ENCODE peak calls at places on chromosome 12, in seven cellular contexts. One of them, this sample, is unnamed.

GRCh38 chr12:77343291-77343690 is 277.9 kb upstream of the E2F7 start:
- DNase-seq in heart left ventricle: no peak
- DNase-seq in cardiac muscle cell: peak
- DNase-seq in BJ: no peak
- DNase-seq in mammary epithelial cell: peak
- DNase-seq in RWPE2: no peak
- DNase-seq in CD4-positive, alpha-beta T cell: no peak
- DNase-seq in this sample: no peak

GRCh38 chr12:90987101-90987500 is 17.7 kb downstream of the EPYC start:
- DNase-seq in heart left ventricle: no peak
- DNase-seq in cardiac muscle cell: peak
- DNase-seq in BJ: no peak
- DNase-seq in mammary epithelial cell: no peak
- DNase-seq in RWPE2: no peak
- DNase-seq in CD4-positive, alpha-beta T cell: no peak
- DNase-seq in this sample: no peak

GRCh38 chr12:62191747-62192485 is 68.3 kb upstream of the USP15 start:
- DNase-seq in heart left ventricle: no peak
- DNase-seq in cardiac muscle cell: peak
- DNase-seq in BJ: no peak
- DNase-seq in mammary epithelial cell: peak
- DNase-seq in RWPE2: peak
- DNase-seq in CD4-positive, alpha-beta T cell: peak
- DNase-seq in this sample: no peak

GRCh38 chr12:110421701-110422100 is 18.2 kb upstream of the ANAPC7 start:
- DNase-seq in heart left ventricle: no peak
- DNase-seq in cardiac muscle cell: no peak
- DNase-seq in BJ: no peak
- DNase-seq in mammary epithelial cell: no peak
- DNase-seq in RWPE2: no peak
- DNase-seq in CD4-positive, alpha-beta T cell: no peak
- DNase-seq in this sample: no peak

GRCh38 chr12:42364692-42365091 is 38.7 kb downstream of the PPHLN1 start:
- DNase-seq in heart left ventricle: no peak
- DNase-seq in cardiac muscle cell: no peak
- DNase-seq in BJ: no peak
- DNase-seq in mammary epithelial cell: no peak
- DNase-seq in RWPE2: no peak
- DNase-seq in CD4-positive, alpha-beta T cell: no peak
- DNase-seq in this sample: no peak

GRCh38 chr12:42086021-42086420 is 58.7 kb downstream of the GXYLT1 start:
- DNase-seq in heart left ventricle: no peak
- DNase-seq in cardiac muscle cell: peak
- DNase-seq in BJ: no peak
- DNase-seq in mammary epithelial cell: no peak
- DNase-seq in RWPE2: no peak
- DNase-seq in CD4-positive, alpha-beta T cell: no peak
- DNase-seq in this sample: no peak

GRCh38 chr12:50314629-50315312 is 31.5 kb upstream of the LIMA1 start:
- DNase-seq in heart left ventricle: no peak
- DNase-seq in cardiac muscle cell: peak
- DNase-seq in BJ: peak
- DNase-seq in mammary epithelial cell: no peak
- DNase-seq in RWPE2: no peak
- DNase-seq in CD4-positive, alpha-beta T cell: no peak
- DNase-seq in this sample: peak

GRCh38 chr12:96438330-96438729 is 38.1 kb upstream of the CDK17 start:
- DNase-seq in heart left ventricle: no peak
- DNase-seq in cardiac muscle cell: no peak
- DNase-seq in BJ: no peak
- DNase-seq in mammary epithelial cell: no peak
- DNase-seq in RWPE2: no peak
- DNase-seq in CD4-positive, alpha-beta T cell: no peak
- DNase-seq in this sample: no peak

GRCh38 chr12:115404761-115405470 is 720.9 kb upstream of the TBX3 start:
- DNase-seq in heart left ventricle: no peak
- DNase-seq in cardiac muscle cell: peak
- DNase-seq in BJ: peak
- DNase-seq in mammary epithelial cell: peak
- DNase-seq in RWPE2: no peak
- DNase-seq in CD4-positive, alpha-beta T cell: no peak
- DNase-seq in this sample: no peak

GRCh38 chr12:57342207-57342691 is 88.6 kb downstream of the R3HDM2 start:
- DNase-seq in heart left ventricle: peak
- DNase-seq in cardiac muscle cell: peak
- DNase-seq in BJ: no peak
- DNase-seq in mammary epithelial cell: no peak
- DNase-seq in RWPE2: no peak
- DNase-seq in CD4-positive, alpha-beta T cell: no peak
- DNase-seq in this sample: peak

GRCh38 chr12:51244269-51244668 is 5.6 kb downstream of the DAZAP2 start:
- DNase-seq in heart left ventricle: no peak
- DNase-seq in cardiac muscle cell: peak
- DNase-seq in BJ: no peak
- DNase-seq in mammary epithelial cell: no peak
- DNase-seq in RWPE2: no peak
- DNase-seq in CD4-positive, alpha-beta T cell: no peak
- DNase-seq in this sample: no peak

GRCh38 chr12:115866909-115867525 is 410.5 kb downstream of the MED13L start:
- DNase-seq in heart left ventricle: no peak
- DNase-seq in cardiac muscle cell: no peak
- DNase-seq in BJ: no peak
- DNase-seq in mammary epithelial cell: no peak
- DNase-seq in RWPE2: no peak
- DNase-seq in CD4-positive, alpha-beta T cell: no peak
- DNase-seq in this sample: no peak

GRCh38 chr12:105170139-105170538 is 62.6 kb downstream of the WASHC4 start:
- DNase-seq in heart left ventricle: no peak
- DNase-seq in cardiac muscle cell: no peak
- DNase-seq in BJ: no peak
- DNase-seq in mammary epithelial cell: no peak
- DNase-seq in RWPE2: no peak
- DNase-seq in CD4-positive, alpha-beta T cell: no peak
- DNase-seq in this sample: no peak

GRCh38 chr12:51441583-51441982 is 17.0 kb downstream of the SLC4A8 start:
- DNase-seq in heart left ventricle: no peak
- DNase-seq in cardiac muscle cell: peak
- DNase-seq in BJ: no peak
- DNase-seq in mammary epithelial cell: peak
- DNase-seq in RWPE2: no peak
- DNase-seq in CD4-positive, alpha-beta T cell: no peak
- DNase-seq in this sample: no peak

GRCh38 chr12:48027183-48028002 is 23.1 kb upstream of the COL2A1 start:
- DNase-seq in heart left ventricle: no peak
- DNase-seq in cardiac muscle cell: no peak
- DNase-seq in BJ: no peak
- DNase-seq in mammary epithelial cell: no peak
- DNase-seq in RWPE2: no peak
- DNase-seq in CD4-positive, alpha-beta T cell: no peak
- DNase-seq in this sample: peak

GRCh38 chr12:89470741-89471504 is 53.7 kb downstream of the GALNT4 start:
- DNase-seq in heart left ventricle: no peak
- DNase-seq in cardiac muscle cell: peak
- DNase-seq in BJ: no peak
- DNase-seq in mammary epithelial cell: peak
- DNase-seq in RWPE2: no peak
- DNase-seq in CD4-positive, alpha-beta T cell: no peak
- DNase-seq in this sample: no peak

GRCh38 chr12:46910830-46911229 is 85.0 kb upstream of the SLC38A4 start:
- DNase-seq in heart left ventricle: no peak
- DNase-seq in cardiac muscle cell: no peak
- DNase-seq in BJ: no peak
- DNase-seq in mammary epithelial cell: no peak
- DNase-seq in RWPE2: no peak
- DNase-seq in CD4-positive, alpha-beta T cell: no peak
- DNase-seq in this sample: no peak

GRCh38 chr12:69583203-69583602 is 2.1 kb upstream of the CCT2 start:
- DNase-seq in heart left ventricle: no peak
- DNase-seq in cardiac muscle cell: no peak
- DNase-seq in BJ: no peak
- DNase-seq in mammary epithelial cell: no peak
- DNase-seq in RWPE2: no peak
- DNase-seq in CD4-positive, alpha-beta T cell: no peak
- DNase-seq in this sample: no peak

GRCh38 chr12:87690236-87690810 is 338.9 kb downstream of the C12orf50 start:
- DNase-seq in heart left ventricle: no peak
- DNase-seq in cardiac muscle cell: no peak
- DNase-seq in BJ: no peak
- DNase-seq in mammary epithelial cell: no peak
- DNase-seq in RWPE2: no peak
- DNase-seq in CD4-positive, alpha-beta T cell: no peak
- DNase-seq in this sample: no peak

GRCh38 chr12:75097003-75097402 is 112.6 kb downstream of the KCNC2 start:
- DNase-seq in heart left ventricle: no peak
- DNase-seq in cardiac muscle cell: no peak
- DNase-seq in BJ: no peak
- DNase-seq in mammary epithelial cell: no peak
- DNase-seq in RWPE2: no peak
- DNase-seq in CD4-positive, alpha-beta T cell: no peak
- DNase-seq in this sample: no peak

GRCh38 chr12:96421014-96421413 is 20.8 kb upstream of the CDK17 start:
- DNase-seq in heart left ventricle: no peak
- DNase-seq in cardiac muscle cell: no peak
- DNase-seq in BJ: no peak
- DNase-seq in mammary epithelial cell: no peak
- DNase-seq in RWPE2: no peak
- DNase-seq in CD4-positive, alpha-beta T cell: no peak
- DNase-seq in this sample: no peak

GRCh38 chr12:52975820-52976573 is 27.1 kb downstream of the KRT18 start:
- DNase-seq in heart left ventricle: peak
- DNase-seq in cardiac muscle cell: peak
- DNase-seq in BJ: no peak
- DNase-seq in mammary epithelial cell: peak
- DNase-seq in RWPE2: peak
- DNase-seq in CD4-positive, alpha-beta T cell: no peak
- DNase-seq in this sample: no peak
- TF ChIP-seq CTCF in heart left ventricle: no peak
- TF ChIP-seq CTCF in cardiac muscle cell: peak
- TF ChIP-seq CTCF in BJ: no peak
- TF ChIP-seq CTCF in mammary epithelial cell: peak
- TF ChIP-seq CTCF in RWPE2: peak
- TF ChIP-seq CTCF in CD4-positive, alpha-beta T cell: no peak
- TF ChIP-seq CTCF in this sample: no peak

GRCh38 chr12:131454418-131455217 is 256.3 kb upstream of the SFSWAP start:
- DNase-seq in heart left ventricle: no peak
- DNase-seq in cardiac muscle cell: peak
- DNase-seq in BJ: no peak
- DNase-seq in mammary epithelial cell: no peak
- DNase-seq in RWPE2: no peak
- DNase-seq in CD4-positive, alpha-beta T cell: no peak
- DNase-seq in this sample: peak
- TF ChIP-seq CTCF in heart left ventricle: peak
- TF ChIP-seq CTCF in cardiac muscle cell: peak
- TF ChIP-seq CTCF in BJ: peak
- TF ChIP-seq CTCF in mammary epithelial cell: no peak
- TF ChIP-seq CTCF in RWPE2: peak
- TF ChIP-seq CTCF in CD4-positive, alpha-beta T cell: peak
- TF ChIP-seq CTCF in this sample: peak

GRCh38 chr12:2489266-2489665 is 305.5 kb upstream of the FKBP4 start:
- DNase-seq in heart left ventricle: no peak
- DNase-seq in cardiac muscle cell: no peak
- DNase-seq in BJ: no peak
- DNase-seq in mammary epithelial cell: no peak
- DNase-seq in RWPE2: no peak
- DNase-seq in CD4-positive, alpha-beta T cell: no peak
- DNase-seq in this sample: no peak

GRCh38 chr12:2487278-2487677 is 307.5 kb upstream of the FKBP4 start:
- DNase-seq in heart left ventricle: no peak
- DNase-seq in cardiac muscle cell: no peak
- DNase-seq in BJ: no peak
- DNase-seq in mammary epithelial cell: no peak
- DNase-seq in RWPE2: no peak
- DNase-seq in CD4-positive, alpha-beta T cell: no peak
- DNase-seq in this sample: no peak

GRCh38 chr12:2488131-2488530 is 306.6 kb upstream of the FKBP4 start:
- DNase-seq in heart left ventricle: no peak
- DNase-seq in cardiac muscle cell: no peak
- DNase-seq in BJ: no peak
- DNase-seq in mammary epithelial cell: no peak
- DNase-seq in RWPE2: no peak
- DNase-seq in CD4-positive, alpha-beta T cell: no peak
- DNase-seq in this sample: no peak

GRCh38 chr12:2490746-2491145 is 304.0 kb upstream of the FKBP4 start:
- DNase-seq in heart left ventricle: no peak
- DNase-seq in cardiac muscle cell: no peak
- DNase-seq in BJ: no peak
- DNase-seq in mammary epithelial cell: no peak
- DNase-seq in RWPE2: no peak
- DNase-seq in CD4-positive, alpha-beta T cell: no peak
- DNase-seq in this sample: no peak

DNA sequence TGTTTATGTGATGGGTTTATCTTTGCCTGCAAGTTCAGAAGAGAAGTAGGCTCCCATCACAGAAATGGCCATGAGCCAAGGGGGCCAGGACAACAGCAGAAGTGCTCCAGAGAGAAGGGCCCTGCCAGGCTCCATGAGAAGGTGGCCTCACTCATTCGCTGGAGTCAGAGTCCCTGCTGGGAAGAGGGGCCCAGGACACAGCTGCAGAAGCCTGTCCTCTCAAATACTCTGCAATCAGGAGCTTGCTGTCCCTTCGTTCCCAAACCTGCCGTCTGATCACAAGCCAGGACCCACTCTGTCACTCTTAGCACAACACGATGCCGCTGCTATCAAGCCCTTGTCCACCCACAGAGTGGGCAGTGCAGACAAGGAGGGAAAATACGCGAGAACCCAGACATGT is 306.2 kb upstream of the FKBP4 start:
- DNase-seq in heart left ventricle: no peak
- DNase-seq in cardiac muscle cell: no peak
- DNase-seq in BJ: no peak
- DNase-seq in mammary epithelial cell: no peak
- DNase-seq in RWPE2: no peak
- DNase-seq in CD4-positive, alpha-beta T cell: no peak
- DNase-seq in this sample: no peak
- TF ChIP-seq CTCF in heart left ventricle: no peak
- TF ChIP-seq CTCF in cardiac muscle cell: no peak
- TF ChIP-seq CTCF in BJ: no peak
- TF ChIP-seq CTCF in mammary epithelial cell: no peak
- TF ChIP-seq CTCF in RWPE2: no peak
- TF ChIP-seq CTCF in CD4-positive, alpha-beta T cell: no peak
- TF ChIP-seq CTCF in this sample: no peak

DNA sequence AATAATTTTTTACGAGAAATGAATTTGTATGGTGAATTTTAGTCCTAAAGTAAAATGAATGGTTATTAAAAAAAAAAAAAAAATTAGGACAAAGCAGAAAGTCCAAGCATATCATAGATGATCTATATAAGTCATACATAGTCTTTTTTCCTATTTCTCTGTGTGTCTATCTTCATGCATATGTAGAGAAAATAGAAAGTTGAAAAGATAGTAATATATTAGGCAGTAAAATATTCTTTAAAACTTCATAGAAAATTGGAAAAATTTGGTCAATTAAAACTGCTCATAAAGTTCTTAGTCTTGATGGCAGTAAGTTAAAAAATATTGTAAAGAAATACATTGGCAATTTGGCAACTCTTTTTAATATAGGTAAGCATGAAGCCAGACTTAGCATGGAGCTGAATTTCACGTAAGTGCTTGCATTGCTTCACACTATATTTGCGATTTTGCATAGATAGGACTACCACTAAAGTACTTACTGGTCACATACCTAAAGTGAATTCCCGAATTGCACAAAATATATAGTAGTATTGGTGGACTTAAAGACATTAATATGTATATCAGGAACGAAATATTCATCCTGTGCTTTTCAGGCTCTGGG is 303.8 kb downstream of the IPO8 start:
- DNase-seq in heart left ventricle: no peak
- DNase-seq in cardiac muscle cell: no peak
- DNase-seq in BJ: no peak
- DNase-seq in mammary epithelial cell: no peak
- DNase-seq in RWPE2: no peak
- DNase-seq in CD4-positive, alpha-beta T cell: no peak
- DNase-seq in this sample: no peak
- TF ChIP-seq CTCF in heart left ventricle: no peak
- TF ChIP-seq CTCF in cardiac muscle cell: no peak
- TF ChIP-seq CTCF in BJ: no peak
- TF ChIP-seq CTCF in mammary epithelial cell: no peak
- TF ChIP-seq CTCF in RWPE2: no peak
- TF ChIP-seq CTCF in CD4-positive, alpha-beta T cell: no peak
- TF ChIP-seq CTCF in this sample: no peak

This sample was measured in neural crest cell.